ENCODE peak calls at places on chromosomes 11 and 22, in four cellular contexts. O, W, M and X are unnamed samples.

GRCh38 chr22:27990879-27991278 is 71.8 kb upstream of the PITPNB start:
- DNase-seq in M (peak), O (peak), W (no peak), X (no peak)

GRCh38 chr11:82146789-82147188 is 586.9 kb downstream of the FAM181B start:
- DNase-seq in M (no peak), O (no peak), W (no peak), X (no peak)

GRCh38 chr11:135074397-135074998 is 662.5 kb upstream of the B3GAT1 start:
- DNase-seq in O (no peak), M (no peak), W (no peak), X (no peak)

GRCh38 chr11:77199346-77199745 is 71.3 kb downstream of the MYO7A start:
- DNase-seq in O (no peak), W (no peak), M (no peak), X (no peak)

GRCh38 chr22:47340851-47341436 is 578.5 kb downstream of the TBC1D22A start:
- DNase-seq in O (no peak), W (no peak), M (no peak), X (no peak)

GRCh38 chr11:32213223-32213622 is 122.3 kb downstream of the RCN1 start:
- DNase-seq in W (no peak), O (peak), M (no peak), X (no peak)

GRCh38 chr22:42473484-42474193 is 41.4 kb upstream of the NFAM1 start:
- DNase-seq in O (peak), M (no peak), W (no peak), X (no peak)

GRCh38 chr11:33063326-33063775 is 24.0 kb downstream of the TCP11L1 start:
- DNase-seq in W (no peak), O (peak), M (no peak), X (no peak)

GRCh38 chr22:41479671-41480396 is 10.9 kb downstream of the ACO2 start:
- DNase-seq in W (no peak), O (peak), M (no peak), X (no peak)

GRCh38 chr11:128686045-128686741 is 7.7 kb upstream of the FLI1 start:
- DNase-seq in W (no peak), O (no peak), M (peak), X (no peak)

GRCh38 chr11:34773211-34773610 is 143.0 kb downstream of the APIP start:
- DNase-seq in O (no peak), W (no peak), M (no peak), X (no peak)

GRCh38 chr11:34770111-34770510 is 146.1 kb downstream of the APIP start:
- DNase-seq in O (no peak), W (no peak), M (no peak), X (no peak)

GRCh38 chr11:34773826-34774225 is 142.4 kb downstream of the APIP start:
- DNase-seq in O (peak), M (no peak), W (no peak), X (no peak)

GRCh38 chr11:34774604-34775003 is 141.6 kb downstream of the APIP start:
- DNase-seq in M (no peak), O (no peak), W (no peak), X (no peak)

DNA sequence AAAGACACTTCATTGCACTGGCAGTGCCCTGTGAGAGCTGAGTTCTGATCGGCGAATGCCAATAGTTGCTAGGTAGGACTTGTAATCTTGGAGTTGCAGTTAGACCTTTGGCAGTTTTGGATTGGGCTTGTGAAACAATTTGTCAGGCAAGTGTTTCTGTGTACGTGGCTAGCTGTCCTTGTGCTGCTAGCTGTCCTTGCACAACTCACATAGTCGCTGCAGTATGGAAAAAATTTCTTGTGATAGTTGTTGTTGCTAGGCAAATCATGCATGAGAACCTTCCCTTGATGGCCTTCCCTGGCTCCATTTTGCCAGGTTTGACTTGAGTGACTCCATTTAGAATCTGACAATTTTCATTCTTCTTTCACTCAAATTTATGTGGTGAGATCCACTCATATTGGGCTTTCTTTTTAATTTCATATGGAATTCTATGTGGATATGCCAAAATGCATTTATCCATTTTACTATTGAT is 140.7 kb downstream of the APIP start:
- DNase-seq in M (no peak), O (no peak), W (no peak), X (no peak)
- TF ChIP-seq POLR2A in M (no peak), O (no peak), W (no peak), X (no peak)

DNA sequence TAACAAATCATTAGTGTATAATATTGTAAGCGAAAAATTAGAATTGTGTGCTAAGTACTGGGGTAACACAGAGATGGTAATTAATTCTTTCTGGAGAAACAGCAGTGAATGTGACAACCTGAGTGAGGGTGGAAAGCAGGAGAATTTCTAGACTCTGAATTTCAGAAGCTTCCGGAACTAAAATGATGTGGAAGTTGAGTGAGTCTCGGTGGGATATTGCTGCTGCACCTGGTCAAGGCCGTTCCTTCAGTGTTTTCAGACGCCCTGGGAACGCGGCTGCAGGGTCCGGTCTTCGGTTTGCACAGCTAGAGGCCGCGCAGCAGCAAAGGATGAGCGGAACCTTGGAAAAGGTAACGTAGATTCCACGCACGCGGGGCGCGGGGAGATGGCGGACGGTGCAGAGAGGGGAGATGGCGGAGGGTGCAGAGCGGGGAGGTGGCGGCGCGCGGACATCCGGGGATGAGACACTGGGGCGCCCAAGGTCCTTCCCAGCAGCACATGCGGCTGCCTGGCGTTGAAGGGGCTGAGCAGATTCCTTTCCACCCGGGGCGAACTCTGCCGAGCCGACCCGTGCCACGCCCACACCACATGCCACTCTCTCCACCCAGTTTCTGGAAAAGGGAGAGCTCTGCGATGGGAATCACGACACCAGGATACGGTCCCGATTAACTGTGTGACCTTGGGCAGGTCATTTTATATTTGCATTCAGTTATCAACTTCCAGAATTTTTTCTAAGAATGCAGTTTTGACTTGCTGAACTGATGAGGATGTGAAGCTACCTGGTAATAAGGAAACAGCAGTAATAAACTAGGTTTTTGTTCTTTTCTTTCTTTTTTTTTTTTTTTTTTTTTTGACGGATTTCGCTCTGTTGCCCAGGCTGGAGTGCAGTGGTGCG is at the start of gene MRPL48:
- DNase-seq in M (peak), W (peak), O (peak), X (peak)
- TF ChIP-seq POLR2A in M (peak), W (no peak), O (no peak), X (peak)

DNA sequence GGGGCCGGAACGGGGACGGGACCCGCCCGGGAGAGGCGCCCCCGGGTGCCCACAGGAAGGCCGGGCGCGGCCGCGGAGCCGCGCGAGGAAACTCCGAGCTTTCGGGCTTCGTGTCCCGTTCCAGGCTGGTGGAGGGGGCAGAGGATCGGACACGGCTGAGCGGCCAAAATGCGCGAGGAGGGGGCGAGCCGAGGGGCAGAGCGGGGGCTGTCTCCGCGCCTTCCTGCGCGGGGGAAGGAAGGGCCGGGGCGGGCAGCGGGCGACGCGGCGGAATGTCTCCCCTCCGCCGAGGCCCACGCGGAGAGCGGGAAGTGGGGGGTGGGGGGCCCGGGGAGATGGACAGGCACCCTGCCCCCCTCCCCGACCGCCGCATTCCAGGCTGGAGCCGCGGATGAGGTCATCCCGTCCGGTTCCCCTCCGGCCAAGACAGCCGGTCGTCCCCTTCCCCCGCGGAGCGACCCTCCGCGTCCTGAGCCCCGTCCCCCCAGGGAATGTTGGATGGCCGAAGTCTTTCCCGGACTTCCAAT is 465 bp downstream of the CDC42EP1 start:
- DNase-seq in M (no peak), O (peak), W (no peak), X (no peak)
- TF ChIP-seq POLR2A in M (no peak), O (peak), W (no peak), X (no peak)

GRCh38 chr22:30591588-30592359 is at the start of gene PES1:
- DNase-seq in W (peak), M (peak), O (peak), X (peak)
- TF ChIP-seq POLR2A in W (peak), M (peak), O (peak), X (peak)

GRCh38 chr22:20205964-20206708 is 55.3 kb upstream of the CCDC188 start:
- DNase-seq in W (peak), O (peak), M (peak), X (peak)
- TF ChIP-seq POLR2A in W (no peak), O (peak), M (no peak), X (peak)

DNA sequence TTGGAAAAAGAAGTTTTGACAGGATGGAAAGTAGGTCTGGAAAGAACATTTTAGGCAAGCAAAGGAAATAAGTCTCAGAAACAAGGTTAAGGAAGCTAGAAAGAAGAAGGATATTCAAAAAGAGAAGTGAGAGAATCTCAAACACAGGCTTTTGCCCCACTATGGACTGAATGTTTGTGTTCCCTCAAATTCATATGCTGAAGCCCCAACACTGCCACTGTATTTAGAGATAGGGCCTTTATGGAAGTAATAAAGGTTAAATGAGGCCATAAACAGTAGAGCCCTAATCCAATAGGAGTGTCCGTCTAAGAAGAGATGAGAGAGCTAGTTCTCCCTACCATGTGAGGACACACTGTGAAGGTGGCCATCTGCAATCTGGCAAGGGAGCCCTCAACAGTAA is 20.6 kb upstream of the RPS13 start:
- DNase-seq in W (no peak), O (no peak), M (no peak), X (no peak)
- TF ChIP-seq POLR2A in W (no peak), O (no peak), M (no peak), X (no peak)

GRCh38 chr11:66418168-66418985 is 2.5 kb upstream of the NPAS4 start:
- DNase-seq in W (no peak), O (peak), M (peak), X (no peak)

GRCh38 chr11:66419825-66420224 is 1.0 kb upstream of the NPAS4 start:
- DNase-seq in M (no peak), W (no peak), O (no peak), X (no peak)

GRCh38 chr11:66418986-66419308 is 1.9 kb upstream of the NPAS4 start:
- DNase-seq in O (no peak), W (no peak), M (no peak), X (no peak)

GRCh38 chr11:66420671-66421476 is at the start of gene NPAS4:
- DNase-seq in O (no peak), M (no peak), W (no peak), X (no peak)

DNA sequence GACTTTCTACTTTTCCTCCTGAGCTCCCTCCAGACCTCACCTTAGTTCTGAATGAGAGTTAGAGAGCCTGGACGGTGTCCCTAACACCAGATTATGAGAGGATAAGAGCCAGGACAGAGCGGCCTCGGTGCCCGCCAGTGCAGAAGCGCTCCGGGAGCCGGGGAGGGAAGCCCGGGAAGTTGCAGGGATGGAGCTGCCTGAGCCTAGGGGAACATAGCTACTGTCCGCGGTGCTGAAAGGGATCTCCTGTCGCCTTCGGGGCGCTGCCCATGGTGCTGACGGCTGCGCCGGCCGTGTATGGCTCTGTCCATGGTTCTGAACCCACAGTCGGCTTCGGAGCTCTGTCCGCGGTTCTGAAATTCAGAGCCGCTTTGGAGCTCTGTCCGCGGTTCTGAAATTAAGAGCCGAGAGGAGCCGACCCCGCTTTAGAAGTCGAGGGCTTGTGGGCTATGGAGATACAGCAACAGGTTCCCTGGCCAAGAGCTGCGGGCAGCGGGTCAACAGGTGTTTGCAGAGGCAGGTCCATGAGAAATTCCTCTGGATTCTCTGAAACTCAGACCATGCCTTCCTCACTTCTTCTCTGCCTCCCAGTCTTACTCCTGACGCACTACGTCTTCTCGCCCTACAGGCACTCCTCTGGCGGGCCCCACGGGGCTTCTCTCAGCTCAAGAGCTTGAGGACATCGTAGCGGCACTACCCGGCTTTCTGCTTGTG is 814 bp downstream of the NPAS4 start:
- DNase-seq in M (peak), W (peak), O (peak), X (peak)
- TF ChIP-seq POLR2A in M (no peak), W (no peak), O (no peak), X (no peak)

DNA sequence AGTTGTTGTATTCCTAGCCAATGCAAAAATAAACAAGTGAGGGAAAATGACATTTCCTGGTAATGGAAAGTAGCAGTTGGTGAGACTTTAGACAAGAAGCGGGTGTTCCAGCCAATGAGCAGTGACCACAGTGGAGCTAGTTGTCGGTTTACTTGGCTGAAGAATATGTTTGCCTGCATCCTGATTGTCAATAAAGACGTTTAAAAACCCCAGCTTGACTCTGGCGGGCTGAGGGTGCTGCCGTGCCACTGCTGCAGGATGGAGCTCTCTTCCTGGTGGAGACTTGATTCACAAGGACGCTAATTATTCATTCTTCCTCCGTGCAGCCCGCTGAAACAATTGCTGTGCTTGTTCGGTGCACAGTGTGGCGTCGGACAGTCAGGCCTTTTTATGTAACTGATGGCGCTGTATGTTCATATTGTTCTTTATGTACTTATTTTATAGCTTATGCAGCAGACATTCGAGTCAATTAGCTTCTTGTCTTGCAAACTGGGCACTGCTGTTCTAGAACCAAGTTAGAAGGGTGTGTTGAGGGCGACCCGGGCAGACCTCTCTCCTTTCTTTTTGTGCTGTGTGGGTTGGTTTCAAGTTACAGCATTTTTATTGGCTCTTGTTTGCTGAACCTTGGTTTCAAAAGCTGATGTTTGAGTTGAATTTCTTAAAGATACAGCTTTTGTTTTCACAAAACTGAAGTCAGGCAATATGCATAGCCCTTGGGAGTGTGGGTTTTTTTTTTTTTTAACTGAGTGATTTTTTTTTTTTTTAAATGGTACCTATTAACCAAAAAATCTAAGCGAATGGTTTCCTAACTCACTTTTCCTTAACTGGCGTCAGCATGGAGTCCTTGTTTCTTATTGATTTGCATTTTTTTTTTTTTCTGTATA is 153.9 kb downstream of the TEAD1 start:
- DNase-seq in M (no peak), W (no peak), O (peak), X (no peak)
- TF ChIP-seq POLR2A in M (no peak), W (no peak), O (no peak), X (peak)

GRCh38 chr11:65854161-65854592 is 3.8 kb downstream of the CFL1 start:
- DNase-seq in M (no peak), W (no peak), O (no peak), X (no peak)
- TF ChIP-seq POLR2A in M (no peak), W (no peak), O (no peak), X (no peak)